ENCODE peak calls at places on chromosomes 6 and 20, in six cellular contexts. One of them, this sample, is unnamed.

GRCh38 chr20:50296450-50297375 is 106.1 kb downstream of the CEBPB start:
- DNase-seq in right cardiac atrium: peak; percentile 79
- DNase-seq in tibial artery: no peak
- DNase-seq in psoas muscle: peak; percentile 15
- DNase-seq in upper lobe of right lung: no peak
- DNase-seq in pancreas: no peak
- DNase-seq in this sample: no peak

GRCh38 chr20:43477193-43477592 is 19.5 kb downstream of the SRSF6 start:
- DNase-seq in pancreas: no peak
- DNase-seq in right cardiac atrium: no peak
- DNase-seq in psoas muscle: no peak
- DNase-seq in tibial artery: no peak
- DNase-seq in upper lobe of right lung: no peak
- DNase-seq in this sample: no peak

GRCh38 chr6:26478985-26479278 is 21.2 kb upstream of the BTN1A1 start:
- DNase-seq in pancreas: no peak
- DNase-seq in right cardiac atrium: no peak
- DNase-seq in tibial artery: no peak
- DNase-seq in upper lobe of right lung: no peak
- DNase-seq in psoas muscle: no peak
- DNase-seq in this sample: no peak

GRCh38 chr6:45590225-45590624 is 212.5 kb upstream of the SUPT3H start:
- DNase-seq in pancreas: no peak
- DNase-seq in upper lobe of right lung: no peak
- DNase-seq in psoas muscle: no peak
- DNase-seq in right cardiac atrium: no peak
- DNase-seq in tibial artery: no peak
- DNase-seq in this sample: no peak

GRCh38 chr6:44452725-44453124 is 65.2 kb downstream of the CDC5L start:
- DNase-seq in right cardiac atrium: no peak
- DNase-seq in upper lobe of right lung: no peak
- DNase-seq in pancreas: no peak
- DNase-seq in psoas muscle: no peak
- DNase-seq in tibial artery: no peak
- DNase-seq in this sample: no peak

GRCh38 chr6:23311211-23311610 is 741.8 kb downstream of the HDGFL1 start:
- DNase-seq in right cardiac atrium: no peak
- DNase-seq in pancreas: no peak
- DNase-seq in tibial artery: no peak
- DNase-seq in psoas muscle: no peak
- DNase-seq in upper lobe of right lung: no peak
- DNase-seq in this sample: no peak

GRCh38 chr20:36461600-36462439 is 79.5 kb upstream of the MYL9 start:
- DNase-seq in pancreas: peak; percentile 64
- DNase-seq in right cardiac atrium: peak; percentile 90
- DNase-seq in tibial artery: peak; percentile 86
- DNase-seq in upper lobe of right lung: peak; percentile 82
- DNase-seq in psoas muscle: peak; percentile 79
- DNase-seq in this sample: peak; percentile 57

GRCh38 chr6:158475344-158476302 is 84.3 kb upstream of the TMEM181 start:
- DNase-seq in upper lobe of right lung: no peak
- DNase-seq in pancreas: peak; percentile 67
- DNase-seq in right cardiac atrium: no peak
- DNase-seq in tibial artery: no peak
- DNase-seq in psoas muscle: no peak
- DNase-seq in this sample: peak; percentile 61

GRCh38 chr6:29399525-29399924 is 4.1 kb downstream of the OR12D2 start:
- DNase-seq in right cardiac atrium: no peak
- DNase-seq in upper lobe of right lung: no peak
- DNase-seq in tibial artery: no peak
- DNase-seq in psoas muscle: no peak
- DNase-seq in pancreas: no peak
- DNase-seq in this sample: no peak

GRCh38 chr6:29694637-29695036 is 13.7 kb upstream of the ZFP57 start:
- DNase-seq in psoas muscle: no peak
- DNase-seq in right cardiac atrium: no peak
- DNase-seq in upper lobe of right lung: no peak
- DNase-seq in pancreas: no peak
- DNase-seq in tibial artery: no peak
- DNase-seq in this sample: no peak

GRCh38 chr6:43396408-43397149 is 27.1 kb upstream of the ZNF318 start:
- DNase-seq in right cardiac atrium: no peak
- DNase-seq in tibial artery: no peak
- DNase-seq in pancreas: no peak
- DNase-seq in upper lobe of right lung: no peak
- DNase-seq in psoas muscle: no peak
- DNase-seq in this sample: no peak

DNA sequence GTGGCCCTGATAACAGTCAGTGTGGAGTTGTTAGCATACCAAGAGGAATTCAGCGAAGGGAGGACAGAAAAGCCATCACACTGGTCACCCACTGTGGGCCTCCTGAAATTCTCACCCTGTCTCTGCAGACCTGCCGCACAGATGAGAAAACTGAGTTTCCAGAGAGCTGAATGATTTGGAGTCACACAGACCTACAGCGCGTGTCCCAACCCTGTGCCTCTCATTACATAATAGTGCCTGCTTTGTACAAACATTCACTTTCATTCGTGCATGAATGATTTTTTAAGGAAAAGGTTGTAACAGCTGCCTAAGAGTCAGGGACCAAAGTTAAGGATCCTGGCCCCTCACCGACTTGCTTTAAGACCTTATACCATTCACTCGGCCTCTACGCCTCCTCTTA is 62.7 kb downstream of the THBS2 start:
- DNase-seq in pancreas: no peak
- DNase-seq in psoas muscle: no peak
- DNase-seq in right cardiac atrium: no peak
- DNase-seq in upper lobe of right lung: no peak
- DNase-seq in tibial artery: no peak
- DNase-seq in this sample: no peak
- H3K27ac ChIP-seq in pancreas: no peak overlapping the region
- H3K27ac ChIP-seq in psoas muscle: peak overlapping the region; percentile 36
- H3K27ac ChIP-seq in right cardiac atrium: peak overlapping the region; percentile 79
- H3K27ac ChIP-seq in upper lobe of right lung: peak overlapping the region; percentile 39
- H3K27ac ChIP-seq in tibial artery: peak overlapping the region; percentile 77
- H3K27ac ChIP-seq in this sample: no peak overlapping the region

DNA sequence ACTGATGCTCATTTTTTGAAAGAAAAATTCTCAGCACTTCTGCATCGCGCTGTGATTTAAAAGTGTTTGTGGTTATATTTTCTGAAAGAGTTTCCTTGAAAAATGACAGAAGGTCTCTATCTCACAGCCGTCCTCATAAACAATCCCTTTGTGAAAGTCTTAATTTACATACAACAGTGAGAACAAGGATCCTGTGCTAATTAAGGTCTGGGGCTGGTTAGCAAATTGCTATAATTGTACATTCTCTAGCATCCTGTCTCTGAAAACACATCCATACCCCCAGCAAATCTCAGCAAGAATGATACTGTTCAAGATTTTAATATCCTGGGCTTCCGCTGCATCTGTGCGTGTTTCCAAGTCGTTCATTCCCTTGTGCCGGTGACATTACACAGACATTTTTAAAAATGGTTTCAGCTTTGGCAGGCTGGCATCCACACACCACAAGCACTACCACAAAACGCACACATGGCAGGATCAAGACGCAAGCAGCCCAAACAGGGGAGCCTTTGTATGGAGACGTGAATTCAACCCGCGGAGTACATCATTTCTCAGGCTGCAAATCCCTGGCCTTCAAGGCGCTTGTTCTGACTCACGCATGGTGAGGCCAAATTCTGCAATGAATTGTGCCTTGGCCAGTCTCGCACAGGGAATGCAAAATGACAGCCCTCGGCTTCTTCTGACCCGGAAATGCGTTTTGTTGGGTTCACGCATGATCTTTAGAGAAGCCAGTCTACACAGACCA is 20.3 kb downstream of the ZMYND8 start:
- DNase-seq in psoas muscle: peak; percentile 71
- DNase-seq in right cardiac atrium: peak; percentile 71
- DNase-seq in tibial artery: no peak
- DNase-seq in pancreas: no peak
- DNase-seq in upper lobe of right lung: no peak
- DNase-seq in this sample: no peak
- H3K4me1 ChIP-seq in psoas muscle: peaks cover 41% of the 10 kb centered on the region
- H3K4me1 ChIP-seq in right cardiac atrium: peaks cover 27% of the 10 kb centered on the region
- H3K4me1 ChIP-seq in tibial artery: peaks cover 26% of the 10 kb centered on the region
- H3K4me1 ChIP-seq in pancreas: no peaks in the 10 kb centered on the region
- H3K4me1 ChIP-seq in upper lobe of right lung: peaks cover 34% of the 10 kb centered on the region
- H3K4me1 ChIP-seq in this sample: peaks cover 14% of the 10 kb centered on the region

DNA sequence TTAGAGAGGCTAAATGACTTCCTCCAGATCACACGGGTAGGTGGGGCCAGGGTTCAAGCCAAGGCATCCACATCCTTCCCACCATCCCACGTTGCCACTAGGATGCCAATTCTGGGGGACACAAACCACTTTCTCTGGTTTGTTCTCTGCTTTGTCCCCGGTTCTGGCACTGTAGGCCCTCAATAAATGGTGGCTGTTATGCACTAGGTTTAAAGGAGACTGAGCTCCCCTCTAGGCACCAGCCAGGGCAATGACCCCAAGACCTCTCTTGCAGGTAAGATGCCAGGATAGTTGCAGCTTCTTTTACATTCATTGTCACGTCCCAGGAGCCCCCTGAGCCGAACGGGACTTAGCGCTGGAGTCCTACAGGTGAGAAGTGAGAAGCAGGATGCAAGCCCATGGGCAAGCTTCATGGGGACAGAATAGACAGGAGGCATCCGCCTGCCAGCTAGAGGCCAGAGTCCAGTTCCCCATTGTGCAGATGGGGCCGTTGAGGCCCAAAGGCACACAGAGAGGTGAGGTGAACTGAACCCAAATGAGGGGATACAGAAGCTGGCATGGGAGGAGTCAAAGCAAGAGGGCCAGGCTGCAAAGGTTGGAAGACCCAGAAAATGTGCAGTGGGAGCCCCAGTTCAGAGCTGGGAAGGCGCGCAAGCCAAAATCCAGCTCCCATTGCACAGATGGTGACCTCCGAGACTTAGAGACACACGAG is 677 bp downstream of the PXMP4 start:
- DNase-seq in tibial artery: no peak
- DNase-seq in pancreas: no peak
- DNase-seq in psoas muscle: no peak
- DNase-seq in upper lobe of right lung: no peak
- DNase-seq in right cardiac atrium: no peak
- DNase-seq in this sample: peak; percentile 34
- H3K27ac ChIP-seq in tibial artery: peak overlapping the region; percentile 82
- H3K27ac ChIP-seq in pancreas: peak overlapping the region; percentile 45
- H3K27ac ChIP-seq in psoas muscle: peak overlapping the region; percentile 84
- H3K27ac ChIP-seq in upper lobe of right lung: peak overlapping the region; percentile 87
- H3K27ac ChIP-seq in right cardiac atrium: peak overlapping the region; percentile 6
- H3K27ac ChIP-seq in this sample: peak overlapping the region; percentile 30

DNA sequence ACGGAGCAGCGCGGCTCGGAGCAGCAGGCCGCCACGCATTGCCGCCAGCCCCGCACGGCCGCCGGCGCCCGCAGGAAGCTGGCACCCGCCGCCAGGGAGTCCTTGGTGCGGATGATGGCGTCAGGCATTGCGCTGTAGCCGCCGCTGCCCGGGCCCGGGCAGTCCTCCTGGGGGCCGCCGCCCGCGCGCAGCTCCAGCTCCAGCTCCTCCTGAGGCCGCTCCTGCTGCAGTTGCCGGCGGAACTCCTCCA is 638 bp downstream of the LRP11 start:
- DNase-seq in tibial artery: peak; percentile 71
- DNase-seq in right cardiac atrium: no peak
- DNase-seq in upper lobe of right lung: no peak
- DNase-seq in pancreas: no peak
- DNase-seq in psoas muscle: no peak
- DNase-seq in this sample: peak; percentile 34
- H3K4me1 ChIP-seq in tibial artery: no peaks in the 10 kb centered on the region
- H3K4me1 ChIP-seq in right cardiac atrium: no peaks in the 10 kb centered on the region
- H3K4me1 ChIP-seq in upper lobe of right lung: peaks cover 23% of the 10 kb centered on the region
- H3K4me1 ChIP-seq in pancreas: no peaks in the 10 kb centered on the region
- H3K4me1 ChIP-seq in psoas muscle: peaks cover 23% of the 10 kb centered on the region
- H3K4me1 ChIP-seq in this sample: no peaks in the 10 kb centered on the region

GRCh38 chr6:111096246-111096645 is 8.9 kb downstream of the SLC16A10 start:
- DNase-seq in right cardiac atrium: no peak
- DNase-seq in tibial artery: no peak
- DNase-seq in psoas muscle: no peak
- DNase-seq in pancreas: peak; percentile 82
- DNase-seq in upper lobe of right lung: peak; percentile 77
- DNase-seq in this sample: peak; percentile 80
- H3K27ac ChIP-seq in right cardiac atrium: no peak overlapping the region
- H3K27ac ChIP-seq in tibial artery: no peak overlapping the region
- H3K27ac ChIP-seq in psoas muscle: no peak overlapping the region
- H3K27ac ChIP-seq in pancreas: no peak overlapping the region
- H3K27ac ChIP-seq in upper lobe of right lung: no peak overlapping the region
- H3K27ac ChIP-seq in this sample: no peak overlapping the region

DNA sequence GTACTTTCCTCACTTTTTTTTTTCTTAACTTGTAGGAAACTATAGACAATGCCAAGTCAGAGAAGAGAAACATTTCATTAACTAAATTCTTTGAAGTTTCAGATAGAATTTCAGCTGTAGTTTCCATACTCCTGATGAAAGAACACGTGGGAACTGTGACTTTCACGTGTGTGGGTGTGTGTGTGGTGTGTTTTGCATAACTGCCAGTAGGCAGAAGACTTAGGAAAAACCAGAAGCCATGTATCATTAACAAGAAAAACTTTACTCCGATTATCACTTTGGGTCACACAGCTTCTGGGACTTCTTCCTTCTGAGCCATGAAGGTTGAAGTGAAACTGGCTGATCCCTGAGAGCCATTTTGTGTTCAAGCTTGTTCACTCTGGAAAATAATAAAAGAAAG is 483.3 kb downstream of the TFAP2B start:
- DNase-seq in psoas muscle: no peak
- DNase-seq in upper lobe of right lung: no peak
- DNase-seq in tibial artery: no peak
- DNase-seq in pancreas: no peak
- DNase-seq in right cardiac atrium: no peak
- DNase-seq in this sample: no peak
- H3K4me1 ChIP-seq in psoas muscle: no peaks in the 10 kb centered on the region
- H3K4me1 ChIP-seq in upper lobe of right lung: no peaks in the 10 kb centered on the region
- H3K4me1 ChIP-seq in tibial artery: no peaks in the 10 kb centered on the region
- H3K4me1 ChIP-seq in pancreas: no peaks in the 10 kb centered on the region
- H3K4me1 ChIP-seq in right cardiac atrium: no peaks in the 10 kb centered on the region
- H3K4me1 ChIP-seq in this sample: no peaks in the 10 kb centered on the region

This sample was measured in colonic mucosa.